ENCODE peak calls at places on chromosomes 3 and 15, in nine cellular contexts. C is transverse colon; K is NCI-H524; B is EH; W is NCI-H69; V is glomerular endothelial cell; L is activated CD4-positive, alpha-beta T cell treated with anti-CD3 and anti-CD28 coated beads, Interleukin-2, amount 10 ng/mL, durations not matched to agents 7 days and 5 days; Y is midbrain; O is mucosa of gallbladder. X is an unnamed sample.
A peak's percentile ranks its signal among the peaks of the same experiment; 100 is the strongest.

GRCh38 chr3:60931452-60931851 is 319.8 kb downstream of the FHIT start:
- DNase-seq in C (no peak), K (no peak), B (no peak), W (peak; percentile 48), V (no peak), L (no peak), Y (no peak), O (no peak), X (no peak)

GRCh38 chr3:142019794-142020320 is 129.5 kb downstream of the TFDP2 start:
- DNase-seq in C (no peak), K (no peak), B (no peak), W (no peak), V (no peak), L (no peak), Y (no peak), O (no peak), X (no peak)

GRCh38 chr15:36278219-36278618 is 301.2 kb upstream of the CDIN1 start:
- DNase-seq in C (no peak), K (no peak), B (peak; percentile 52), W (peak; percentile 76), V (no peak), L (no peak), Y (no peak), O (no peak), X (no peak)

GRCh38 chr15:40265355-40265754 is 17.5 kb downstream of the ANKRD63 start:
- DNase-seq in C (no peak), K (peak; percentile 28), B (no peak), W (peak; percentile 86), V (no peak), L (no peak), Y (no peak), O (no peak), X (no peak)

GRCh38 chr3:53482227-53482626 is 12.2 kb upstream of the CACNA1D start:
- DNase-seq in C (no peak), K (no peak), B (no peak), W (no peak), V (no peak), L (no peak), Y (no peak), O (no peak), X (no peak)

GRCh38 chr3:189276481-189277190 is 104.9 kb downstream of the TPRG1 start:
- DNase-seq in C (peak; percentile 9), K (no peak), B (peak; percentile 94), W (peak; percentile 90), V (no peak), L (no peak), Y (no peak), O (no peak), X (no peak)

GRCh38 chr3:101219842-101220560 is 100.4 kb downstream of the IMPG2 start:
- DNase-seq in C (no peak), K (no peak), B (no peak), W (no peak), V (no peak), L (no peak), Y (no peak), O (no peak), X (no peak)

GRCh38 chr15:80251505-80252280 is at the start of gene CTXND1:
- DNase-seq in C (no peak), K (peak; percentile 31), B (peak; percentile 2), W (peak; percentile 13), V (no peak), L (no peak), Y (peak; percentile 53), O (no peak), X (peak; percentile 66)

GRCh38 chr3:138469869-138470268 is 35.5 kb downstream of the ESYT3 start:
- DNase-seq in C (no peak), K (no peak), B (no peak), W (no peak), V (no peak), L (no peak), Y (no peak), O (no peak), X (no peak)

GRCh38 chr3:71684752-71685151 is 40.5 kb downstream of the EIF4E3 start:
- DNase-seq in C (no peak), K (no peak), B (peak; percentile 90), W (no peak), V (no peak), L (no peak), Y (no peak), O (peak; percentile 56), X (no peak)

GRCh38 chr3:71990545-71990944 is 205.6 kb upstream of the PROK2 start:
- DNase-seq in C (no peak), K (no peak), B (no peak), W (no peak), V (no peak), L (no peak), Y (no peak), O (no peak), X (no peak)

GRCh38 chr15:49343546-49343945 is 79.5 kb upstream of the FGF7 start:
- DNase-seq in C (no peak), K (no peak), B (no peak), W (no peak), V (peak; percentile 25), L (no peak), Y (no peak), O (no peak), X (no peak)

GRCh38 chr3:43760951-43761350 is 70.2 kb downstream of the ABHD5 start:
- DNase-seq in C (no peak), K (no peak), B (no peak), W (no peak), V (no peak), L (no peak), Y (no peak), O (no peak), X (no peak)

GRCh38 chr3:64681015-64681414 is 6.8 kb downstream of the ADAMTS9 start:
- DNase-seq in C (no peak), K (no peak), B (no peak), W (no peak), V (no peak), L (no peak), Y (no peak), O (no peak), X (no peak)

GRCh38 chr3:115108614-115109013 is 38.5 kb downstream of the ZBTB20 start:
- DNase-seq in C (no peak), K (no peak), B (no peak), W (no peak), V (no peak), L (no peak), Y (no peak), O (no peak), X (no peak)